ENCODE peak calls at places on chromosomes 11 and 22, in four cellular contexts. H is T47D; J is stimulated activated naive CD8-positive, alpha-beta T cell treated with anti-CD3 and anti-CD28 coated beads, Interleukin-15, Interleukin-2, amounts not matched to agents 100 U/mL and 50 U/mL, for 24 hours; P is HFFc6. Y is an unnamed sample.

GRCh38 chr11:46149342-46149741 is 28.1 kb upstream of the PHF21A start:
- DNase-seq in H (no peak), J (no peak), P (no peak), Y (no peak)

GRCh38 chr11:69905611-69906452 is 86.6 kb upstream of the FGF3 start:
- DNase-seq in H (no peak), J (no peak), P (no peak), Y (no peak)

GRCh38 chr11:93727985-93728791 is 13.1 kb downstream of the TAF1D start:
- DNase-seq in H (no peak), J (no peak), P (no peak), Y (peak)

GRCh38 chr22:43296279-43296902 is 46.8 kb downstream of the SCUBE1 start:
- DNase-seq in H (no peak), J (no peak), P (no peak), Y (no peak)

GRCh38 chr11:85475637-85476517 is 151.3 kb downstream of the DLG2 start:
- DNase-seq in H (no peak), J (no peak), P (no peak), Y (no peak)

GRCh38 chr11:94749367-94749766 is 18.8 kb upstream of the AMOTL1 start:
- DNase-seq in H (no peak), J (no peak), P (peak), Y (peak)

GRCh38 chr11:68870470-68870869 is 28.8 kb upstream of the CPT1A start:
- DNase-seq in H (no peak), J (no peak), P (no peak), Y (no peak)

GRCh38 chr11:35360059-35360530 is 59.3 kb downstream of the SLC1A2 start:
- DNase-seq in H (no peak), J (no peak), P (no peak), Y (no peak)

GRCh38 chr11:85431319-85431718 is 195.8 kb downstream of the DLG2 start:
- DNase-seq in H (no peak), J (no peak), P (no peak), Y (no peak)

GRCh38 chr22:31122532-31123291 is at the start of gene INPP5J:
- DNase-seq in H (peak), J (no peak), P (no peak), Y (peak)

GRCh38 chr11:93143800-93144199 is 54.0 kb downstream of the SLC36A4 start:
- DNase-seq in H (no peak), J (no peak), P (no peak), Y (no peak)

GRCh38 chr22:50258361-50259292 is 2.9 kb downstream of the MAPK12 start:
- DNase-seq in H (no peak), J (no peak), P (no peak), Y (no peak)

GRCh38 chr11:36273110-36273509 is 16.1 kb downstream of the COMMD9 start:
- DNase-seq in H (no peak), J (no peak), P (no peak), Y (no peak)

GRCh38 chr11:19604679-19605375 is 107.8 kb upstream of the NAV2 start:
- DNase-seq in H (no peak), J (no peak), P (no peak), Y (no peak)

GRCh38 chr11:128942807-128943430 is at the start of gene TP53AIP1:
- DNase-seq in H (no peak), J (no peak), P (no peak), Y (no peak)

GRCh38 chr22:37569009-37569920 is 9.0 kb downstream of the CDC42EP1 start:
- DNase-seq in H (no peak), J (no peak), P (no peak), Y (no peak)

GRCh38 chr11:68770781-68771180 is 19.5 kb upstream of the TESMIN start:
- DNase-seq in H (no peak), J (no peak), P (no peak), Y (no peak)

GRCh38 chr11:69193151-69193550 is 37.4 kb downstream of the SMIM38 start:
- DNase-seq in H (no peak), J (no peak), P (no peak), Y (no peak)

GRCh38 chr22:45905924-45906865 is 70.8 kb downstream of the WNT7B start:
- DNase-seq in H (no peak), J (no peak), P (peak), Y (no peak)

GRCh38 chr22:40509401-40510134 is 127.0 kb downstream of the MRTFA start:
- DNase-seq in H (no peak), J (no peak), P (peak), Y (peak)

GRCh38 chr11:42595856-42596255 is 715.9 kb upstream of the API5 start:
- DNase-seq in H (no peak), J (no peak), P (no peak), Y (no peak)

GRCh38 chr22:30537083-30537731 is 9.3 kb downstream of the SEC14L6 start:
- DNase-seq in H (no peak), J (no peak), P (no peak), Y (no peak)

GRCh38 chr11:122365545-122366380 is 249.7 kb upstream of the BLID start:
- DNase-seq in H (no peak), J (no peak), P (no peak), Y (no peak)

GRCh38 chr11:63906585-63906984 is 10.4 kb downstream of the RCOR2 start:
- DNase-seq in H (peak), J (peak), P (no peak), Y (no peak)

GRCh38 chr22:37660709-37661045 is 2.2 kb downstream of the PDXP start:
- DNase-seq in H (no peak), J (no peak), P (no peak), Y (no peak)

GRCh38 chr11:123173040-123173855 is 21.8 kb downstream of the CLMP start:
- DNase-seq in H (no peak), J (no peak), P (peak), Y (peak)

GRCh38 chr11:11857769-11858168 is 16.0 kb downstream of the USP47 start:
- DNase-seq in H (no peak), J (no peak), P (no peak), Y (no peak)

Y was measured in MCF 10A.